ENCODE peak calls at places on chromosomes 16 and 17, in seven cellular contexts. One of them, this sample, is unnamed.

GRCh38 chr17:43389022-43389947 is 9.5 kb upstream of the ARL4D start:
- DNase-seq in neural progenitor cell: peak
- DNase-seq in MM.1S: peak
- DNase-seq in Caco-2: peak
- DNase-seq in AG10803: peak
- DNase-seq in esophagus squamous epithelium: peak
- DNase-seq in A549: peak
- DNase-seq in this sample: peak

GRCh38 chr17:39001703-39002637 is 34.8 kb upstream of the FBXO47 start:
- DNase-seq in Caco-2: no peak
- DNase-seq in AG10803: peak
- DNase-seq in esophagus squamous epithelium: no peak
- DNase-seq in MM.1S: no peak
- DNase-seq in A549: no peak
- DNase-seq in neural progenitor cell: no peak
- DNase-seq in this sample: peak

GRCh38 chr16:1707193-1707790 is 1.3 kb downstream of the MAPK8IP3 start:
- DNase-seq in AG10803: peak
- DNase-seq in MM.1S: peak
- DNase-seq in esophagus squamous epithelium: no peak
- DNase-seq in neural progenitor cell: peak
- DNase-seq in Caco-2: no peak
- DNase-seq in A549: no peak
- DNase-seq in this sample: peak

GRCh38 chr16:84322749-84323148 is 28.1 kb downstream of the WFDC1 start:
- DNase-seq in AG10803: no peak
- DNase-seq in MM.1S: no peak
- DNase-seq in A549: no peak
- DNase-seq in esophagus squamous epithelium: no peak
- DNase-seq in Caco-2: no peak
- DNase-seq in neural progenitor cell: no peak
- DNase-seq in this sample: no peak

GRCh38 chr16:48153689-48154265 is 2.0 kb downstream of the ABCC12 start:
- DNase-seq in AG10803: no peak
- DNase-seq in Caco-2: no peak
- DNase-seq in esophagus squamous epithelium: no peak
- DNase-seq in A549: no peak
- DNase-seq in MM.1S: no peak
- DNase-seq in neural progenitor cell: no peak
- DNase-seq in this sample: no peak

GRCh38 chr17:70655179-70655578 is 485.8 kb downstream of the KCNJ2 start:
- DNase-seq in MM.1S: peak
- DNase-seq in esophagus squamous epithelium: no peak
- DNase-seq in Caco-2: no peak
- DNase-seq in A549: no peak
- DNase-seq in neural progenitor cell: no peak
- DNase-seq in AG10803: no peak
- DNase-seq in this sample: no peak

GRCh38 chr17:35291802-35292201 is 48.9 kb downstream of the SLFN5 start:
- DNase-seq in Caco-2: no peak
- DNase-seq in A549: no peak
- DNase-seq in MM.1S: no peak
- DNase-seq in neural progenitor cell: no peak
- DNase-seq in AG10803: peak
- DNase-seq in esophagus squamous epithelium: no peak
- DNase-seq in this sample: peak

GRCh38 chr17:1713878-1714487 is 3.8 kb upstream of the TLCD2 start:
- DNase-seq in Caco-2: peak
- DNase-seq in AG10803: peak
- DNase-seq in esophagus squamous epithelium: no peak
- DNase-seq in A549: peak
- DNase-seq in MM.1S: no peak
- DNase-seq in neural progenitor cell: peak
- DNase-seq in this sample: no peak

GRCh38 chr16:30876867-30877266 is 17.0 kb downstream of the BCL7C start:
- DNase-seq in A549: no peak
- DNase-seq in esophagus squamous epithelium: no peak
- DNase-seq in MM.1S: no peak
- DNase-seq in AG10803: no peak
- DNase-seq in Caco-2: peak
- DNase-seq in neural progenitor cell: peak
- DNase-seq in this sample: no peak

GRCh38 chr16:81486555-81487061 is 42.0 kb downstream of the CMIP start:
- DNase-seq in AG10803: peak
- DNase-seq in esophagus squamous epithelium: no peak
- DNase-seq in A549: no peak
- DNase-seq in Caco-2: no peak
- DNase-seq in neural progenitor cell: no peak
- DNase-seq in MM.1S: no peak
- DNase-seq in this sample: peak

GRCh38 chr17:1512351-1512750 is 4.1 kb downstream of the INPP5K start:
- DNase-seq in esophagus squamous epithelium: no peak
- DNase-seq in neural progenitor cell: no peak
- DNase-seq in A549: no peak
- DNase-seq in Caco-2: no peak
- DNase-seq in AG10803: no peak
- DNase-seq in MM.1S: no peak
- DNase-seq in this sample: no peak

GRCh38 chr16:17404903-17405691 is 65.7 kb downstream of the XYLT1 start:
- DNase-seq in MM.1S: no peak
- DNase-seq in neural progenitor cell: no peak
- DNase-seq in AG10803: peak
- DNase-seq in A549: no peak
- DNase-seq in esophagus squamous epithelium: no peak
- DNase-seq in Caco-2: no peak
- DNase-seq in this sample: peak

GRCh38 chr16:88772871-88773811 is 11.9 kb downstream of the PIEZO1 start:
- DNase-seq in A549: no peak
- DNase-seq in Caco-2: peak
- DNase-seq in AG10803: peak
- DNase-seq in esophagus squamous epithelium: no peak
- DNase-seq in MM.1S: no peak
- DNase-seq in neural progenitor cell: peak
- DNase-seq in this sample: peak

GRCh38 chr17:47738178-47738577 is 5.1 kb downstream of the TBX21 start:
- DNase-seq in MM.1S: no peak
- DNase-seq in Caco-2: no peak
- DNase-seq in esophagus squamous epithelium: no peak
- DNase-seq in A549: no peak
- DNase-seq in neural progenitor cell: no peak
- DNase-seq in AG10803: no peak
- DNase-seq in this sample: no peak

GRCh38 chr17:12642034-12642433 is 23.7 kb upstream of the MYOCD start:
- DNase-seq in Caco-2: no peak
- DNase-seq in esophagus squamous epithelium: no peak
- DNase-seq in AG10803: no peak
- DNase-seq in MM.1S: no peak
- DNase-seq in A549: no peak
- DNase-seq in neural progenitor cell: no peak
- DNase-seq in this sample: no peak

GRCh38 chr17:12648498-12648897 is 17.2 kb upstream of the MYOCD start:
- DNase-seq in esophagus squamous epithelium: no peak
- DNase-seq in MM.1S: no peak
- DNase-seq in A549: no peak
- DNase-seq in AG10803: no peak
- DNase-seq in neural progenitor cell: no peak
- DNase-seq in Caco-2: no peak
- DNase-seq in this sample: no peak

GRCh38 chr17:12643812-12644211 is 21.9 kb upstream of the MYOCD start:
- DNase-seq in A549: no peak
- DNase-seq in Caco-2: no peak
- DNase-seq in neural progenitor cell: no peak
- DNase-seq in MM.1S: no peak
- DNase-seq in AG10803: no peak
- DNase-seq in esophagus squamous epithelium: no peak
- DNase-seq in this sample: no peak

GRCh38 chr17:12647023-12647422 is 18.7 kb upstream of the MYOCD start:
- DNase-seq in A549: no peak
- DNase-seq in esophagus squamous epithelium: no peak
- DNase-seq in neural progenitor cell: no peak
- DNase-seq in AG10803: no peak
- DNase-seq in Caco-2: no peak
- DNase-seq in MM.1S: no peak
- DNase-seq in this sample: no peak

GRCh38 chr17:12644623-12645022 is 21.1 kb upstream of the MYOCD start:
- DNase-seq in esophagus squamous epithelium: no peak
- DNase-seq in AG10803: no peak
- DNase-seq in MM.1S: no peak
- DNase-seq in neural progenitor cell: no peak
- DNase-seq in Caco-2: no peak
- DNase-seq in A549: no peak
- DNase-seq in this sample: no peak
- H3K4me3 ChIP-seq in esophagus squamous epithelium: no peak
- H3K4me3 ChIP-seq in AG10803: no peak
- H3K4me3 ChIP-seq in MM.1S: no peak
- H3K4me3 ChIP-seq in neural progenitor cell: no peak
- H3K4me3 ChIP-seq in Caco-2: no peak
- H3K4me3 ChIP-seq in A549: no peak
- H3K4me3 ChIP-seq in this sample: no peak

GRCh38 chr17:65557349-65558310 is 3.8 kb downstream of the AXIN2 start:
- DNase-seq in MM.1S: no peak
- DNase-seq in esophagus squamous epithelium: no peak
- DNase-seq in AG10803: peak
- DNase-seq in A549: peak
- DNase-seq in Caco-2: peak
- DNase-seq in neural progenitor cell: no peak
- DNase-seq in this sample: peak

GRCh38 chr17:65556910-65557348 is 4.5 kb downstream of the AXIN2 start:
- DNase-seq in Caco-2: no peak
- DNase-seq in neural progenitor cell: no peak
- DNase-seq in esophagus squamous epithelium: no peak
- DNase-seq in A549: no peak
- DNase-seq in AG10803: no peak
- DNase-seq in MM.1S: no peak
- DNase-seq in this sample: no peak

GRCh38 chr17:65558683-65559311 is 2.7 kb downstream of the AXIN2 start:
- DNase-seq in AG10803: no peak
- DNase-seq in Caco-2: no peak
- DNase-seq in neural progenitor cell: peak
- DNase-seq in A549: no peak
- DNase-seq in esophagus squamous epithelium: no peak
- DNase-seq in MM.1S: peak
- DNase-seq in this sample: no peak

GRCh38 chr17:65559483-65559801 is 2.0 kb downstream of the AXIN2 start:
- DNase-seq in AG10803: no peak
- DNase-seq in MM.1S: no peak
- DNase-seq in A549: no peak
- DNase-seq in neural progenitor cell: peak
- DNase-seq in Caco-2: no peak
- DNase-seq in esophagus squamous epithelium: no peak
- DNase-seq in this sample: no peak

GRCh38 chr17:65558311-65558682 is 3.2 kb downstream of the AXIN2 start:
- DNase-seq in neural progenitor cell: no peak
- DNase-seq in A549: no peak
- DNase-seq in Caco-2: no peak
- DNase-seq in AG10803: no peak
- DNase-seq in MM.1S: no peak
- DNase-seq in esophagus squamous epithelium: no peak
- DNase-seq in this sample: no peak
- H3K4me3 ChIP-seq in neural progenitor cell: peak
- H3K4me3 ChIP-seq in A549: no peak
- H3K4me3 ChIP-seq in Caco-2: peak
- H3K4me3 ChIP-seq in AG10803: peak
- H3K4me3 ChIP-seq in MM.1S: peak
- H3K4me3 ChIP-seq in esophagus squamous epithelium: peak
- H3K4me3 ChIP-seq in this sample: peak

GRCh38 chr16:3501783-3502400 is 1.1 kb downstream of the CLUAP1 start:
- DNase-seq in Caco-2: no peak
- DNase-seq in neural progenitor cell: no peak
- DNase-seq in AG10803: no peak
- DNase-seq in esophagus squamous epithelium: no peak
- DNase-seq in MM.1S: no peak
- DNase-seq in A549: no peak
- DNase-seq in this sample: no peak
- H3K4me3 ChIP-seq in Caco-2: peak
- H3K4me3 ChIP-seq in neural progenitor cell: peak
- H3K4me3 ChIP-seq in AG10803: peak
- H3K4me3 ChIP-seq in esophagus squamous epithelium: peak
- H3K4me3 ChIP-seq in MM.1S: peak
- H3K4me3 ChIP-seq in A549: peak
- H3K4me3 ChIP-seq in this sample: peak

GRCh38 chr17:50146230-50146926 is 4.1 kb downstream of the PPP1R9B start:
- DNase-seq in MM.1S: no peak
- DNase-seq in esophagus squamous epithelium: no peak
- DNase-seq in Caco-2: no peak
- DNase-seq in neural progenitor cell: no peak
- DNase-seq in A549: no peak
- DNase-seq in AG10803: no peak
- DNase-seq in this sample: no peak
- H3K4me3 ChIP-seq in MM.1S: no peak
- H3K4me3 ChIP-seq in esophagus squamous epithelium: peak
- H3K4me3 ChIP-seq in Caco-2: no peak
- H3K4me3 ChIP-seq in neural progenitor cell: no peak
- H3K4me3 ChIP-seq in A549: no peak
- H3K4me3 ChIP-seq in AG10803: peak
- H3K4me3 ChIP-seq in this sample: peak